ENCODE peak calls at places on chromosome 21, in five cellular contexts. One of them, this sample, is unnamed.

GRCh38 chr21:15706686-15707085 is 23.1 kb upstream of the USP25 start:
- DNase-seq in colonic mucosa: peak; percentile 53
- DNase-seq in coronary artery: no peak
- DNase-seq in mesenchymal stem cell: peak; percentile 79
- DNase-seq in naive thymus-derived CD4-positive, alpha-beta T cell: no peak
- DNase-seq in this sample: no peak

GRCh38 chr21:39009587-39010225 is 173.5 kb downstream of the PSMG1 start:
- DNase-seq in colonic mucosa: no peak
- DNase-seq in coronary artery: no peak
- DNase-seq in mesenchymal stem cell: no peak
- DNase-seq in naive thymus-derived CD4-positive, alpha-beta T cell: no peak
- DNase-seq in this sample: no peak

GRCh38 chr21:26210614-26211013 is 40.0 kb upstream of the APP start:
- DNase-seq in colonic mucosa: no peak
- DNase-seq in coronary artery: no peak
- DNase-seq in mesenchymal stem cell: no peak
- DNase-seq in naive thymus-derived CD4-positive, alpha-beta T cell: no peak
- DNase-seq in this sample: no peak

GRCh38 chr21:39715804-39716397 is 29.1 kb upstream of the IGSF5 start:
- DNase-seq in colonic mucosa: peak; percentile 74
- DNase-seq in coronary artery: no peak
- DNase-seq in mesenchymal stem cell: peak; percentile 47
- DNase-seq in naive thymus-derived CD4-positive, alpha-beta T cell: peak; percentile 0
- DNase-seq in this sample: peak; percentile 69

GRCh38 chr21:31164713-31165694 is 126.7 kb upstream of the KRTAP19-8 start:
- DNase-seq in colonic mucosa: no peak
- DNase-seq in coronary artery: no peak
- DNase-seq in mesenchymal stem cell: no peak
- DNase-seq in naive thymus-derived CD4-positive, alpha-beta T cell: no peak
- DNase-seq in this sample: no peak

GRCh38 chr21:35344582-35344981 is 295.5 kb upstream of the RUNX1 start:
- DNase-seq in colonic mucosa: no peak
- DNase-seq in coronary artery: no peak
- DNase-seq in mesenchymal stem cell: no peak
- DNase-seq in naive thymus-derived CD4-positive, alpha-beta T cell: no peak
- DNase-seq in this sample: no peak

GRCh38 chr21:18677632-18678031 is 274.0 kb upstream of the TMPRSS15 start:
- DNase-seq in colonic mucosa: no peak
- DNase-seq in coronary artery: no peak
- DNase-seq in mesenchymal stem cell: no peak
- DNase-seq in naive thymus-derived CD4-positive, alpha-beta T cell: no peak
- DNase-seq in this sample: no peak

GRCh38 chr21:31509108-31510017 is 150.1 kb upstream of the SOD1 start:
- DNase-seq in colonic mucosa: peak; percentile 47
- DNase-seq in coronary artery: no peak
- DNase-seq in mesenchymal stem cell: peak; percentile 32
- DNase-seq in naive thymus-derived CD4-positive, alpha-beta T cell: peak; percentile 54
- DNase-seq in this sample: no peak

GRCh38 chr21:45460611-45461368 is 55.8 kb downstream of the COL18A1 start:
- DNase-seq in colonic mucosa: no peak
- DNase-seq in coronary artery: no peak
- DNase-seq in mesenchymal stem cell: peak; percentile 91
- DNase-seq in naive thymus-derived CD4-positive, alpha-beta T cell: no peak
- DNase-seq in this sample: no peak

GRCh38 chr21:22231013-22231412 is 1232.8 kb downstream of the NCAM2 start:
- DNase-seq in colonic mucosa: no peak
- DNase-seq in coronary artery: no peak
- DNase-seq in mesenchymal stem cell: no peak
- DNase-seq in naive thymus-derived CD4-positive, alpha-beta T cell: no peak
- DNase-seq in this sample: no peak

GRCh38 chr21:14763695-14764064 is 217.6 kb upstream of the SAMSN1 start:
- DNase-seq in colonic mucosa: no peak
- DNase-seq in coronary artery: no peak
- DNase-seq in mesenchymal stem cell: no peak
- DNase-seq in naive thymus-derived CD4-positive, alpha-beta T cell: no peak
- DNase-seq in this sample: no peak

GRCh38 chr21:31566611-31567010 is 92.9 kb upstream of the SOD1 start:
- DNase-seq in colonic mucosa: no peak
- DNase-seq in coronary artery: no peak
- DNase-seq in mesenchymal stem cell: no peak
- DNase-seq in naive thymus-derived CD4-positive, alpha-beta T cell: no peak
- DNase-seq in this sample: no peak

GRCh38 chr21:28768753-28769152 is 223.9 kb downstream of the LTN1 start:
- DNase-seq in colonic mucosa: no peak
- DNase-seq in coronary artery: no peak
- DNase-seq in mesenchymal stem cell: no peak
- DNase-seq in naive thymus-derived CD4-positive, alpha-beta T cell: no peak
- DNase-seq in this sample: no peak
- H3K27ac ChIP-seq in colonic mucosa: no peak overlapping the region
- H3K27ac ChIP-seq in coronary artery: no peak overlapping the region
- H3K27ac ChIP-seq in mesenchymal stem cell: no peak overlapping the region
- H3K27ac ChIP-seq in naive thymus-derived CD4-positive, alpha-beta T cell: no peak overlapping the region
- H3K27ac ChIP-seq in this sample: peak overlapping the region; percentile 91

DNA sequence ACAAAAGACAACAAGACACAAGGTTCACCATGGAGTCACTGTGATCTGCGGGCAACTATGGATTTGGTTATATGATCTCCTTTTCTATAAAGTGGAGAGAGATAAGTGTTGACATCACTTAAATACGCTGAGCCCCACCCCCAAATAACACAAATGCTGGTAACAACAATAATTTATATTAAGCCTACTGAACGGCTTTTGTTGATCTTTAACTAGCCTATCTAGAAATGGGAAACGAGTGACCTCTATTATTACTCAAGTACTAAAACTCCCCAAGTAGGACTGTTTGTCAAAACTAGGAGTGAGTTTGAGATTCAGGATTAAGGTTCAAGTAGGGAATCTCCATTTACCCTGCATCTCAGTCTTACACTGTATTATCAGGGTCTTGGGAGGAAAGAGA is 52.2 kb downstream of the MAP3K7CL start:
- DNase-seq in colonic mucosa: no peak
- DNase-seq in coronary artery: no peak
- DNase-seq in mesenchymal stem cell: peak; percentile 85
- DNase-seq in naive thymus-derived CD4-positive, alpha-beta T cell: no peak
- DNase-seq in this sample: no peak
- H3K27ac ChIP-seq in colonic mucosa: peak overlapping the region; percentile 71
- H3K27ac ChIP-seq in coronary artery: peak overlapping the region; percentile 90
- H3K27ac ChIP-seq in mesenchymal stem cell: peak overlapping the region; percentile 100
- H3K27ac ChIP-seq in naive thymus-derived CD4-positive, alpha-beta T cell: no peak overlapping the region
- H3K27ac ChIP-seq in this sample: peak overlapping the region; percentile 95

DNA sequence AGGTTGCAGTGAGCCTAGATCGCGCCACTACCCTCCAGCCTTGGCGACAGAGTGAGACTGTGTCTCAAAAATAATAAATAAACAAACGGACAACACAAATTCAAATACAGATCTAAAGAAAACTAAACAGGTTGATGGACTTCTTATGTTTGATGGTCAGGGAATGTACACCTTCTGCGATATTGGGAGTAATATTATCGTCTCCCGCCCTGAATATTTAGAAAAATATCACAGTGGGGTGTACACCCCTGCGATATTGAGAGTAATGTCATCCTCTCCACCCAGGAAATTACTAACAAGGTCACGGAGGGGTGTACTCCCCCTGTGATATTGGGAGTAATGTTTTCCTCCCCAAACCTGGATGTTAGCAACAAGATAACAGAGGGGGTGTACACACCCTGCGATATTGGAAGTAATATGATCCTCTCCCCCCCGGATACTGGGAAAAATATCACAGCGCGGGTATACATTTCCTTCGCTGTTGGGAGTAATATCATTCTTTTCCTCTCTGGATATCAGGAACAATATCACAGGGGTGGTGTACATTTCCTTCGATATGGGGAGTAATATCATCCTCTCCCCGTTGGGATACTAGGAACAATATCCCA is 1.4 kb upstream of the CFAP298 start:
- DNase-seq in colonic mucosa: no peak
- DNase-seq in coronary artery: no peak
- DNase-seq in mesenchymal stem cell: no peak
- DNase-seq in naive thymus-derived CD4-positive, alpha-beta T cell: no peak
- DNase-seq in this sample: no peak
- H3K27ac ChIP-seq in colonic mucosa: peak overlapping the region; percentile 84
- H3K27ac ChIP-seq in coronary artery: peak overlapping the region; percentile 74
- H3K27ac ChIP-seq in mesenchymal stem cell: no peak overlapping the region
- H3K27ac ChIP-seq in naive thymus-derived CD4-positive, alpha-beta T cell: peak overlapping the region; percentile 87
- H3K27ac ChIP-seq in this sample: peak overlapping the region; percentile 86

GRCh38 chr21:32565856-32566465 is 19.4 kb downstream of the TCP10L start:
- DNase-seq in colonic mucosa: no peak
- DNase-seq in coronary artery: no peak
- DNase-seq in mesenchymal stem cell: no peak
- DNase-seq in naive thymus-derived CD4-positive, alpha-beta T cell: no peak
- DNase-seq in this sample: no peak

GRCh38 chr21:32572574-32573420 is 12.5 kb downstream of the TCP10L start:
- DNase-seq in colonic mucosa: peak; percentile 72
- DNase-seq in coronary artery: no peak
- DNase-seq in mesenchymal stem cell: no peak
- DNase-seq in naive thymus-derived CD4-positive, alpha-beta T cell: no peak
- DNase-seq in this sample: no peak

GRCh38 chr21:32566990-32567389 is 18.3 kb downstream of the TCP10L start:
- DNase-seq in colonic mucosa: no peak
- DNase-seq in coronary artery: no peak
- DNase-seq in mesenchymal stem cell: no peak
- DNase-seq in naive thymus-derived CD4-positive, alpha-beta T cell: no peak
- DNase-seq in this sample: no peak

GRCh38 chr21:32569261-32570230 is 15.8 kb downstream of the TCP10L start:
- DNase-seq in colonic mucosa: peak; percentile 83
- DNase-seq in coronary artery: peak; percentile 83
- DNase-seq in mesenchymal stem cell: peak; percentile 78
- DNase-seq in naive thymus-derived CD4-positive, alpha-beta T cell: peak; percentile 77
- DNase-seq in this sample: peak; percentile 29

DNA sequence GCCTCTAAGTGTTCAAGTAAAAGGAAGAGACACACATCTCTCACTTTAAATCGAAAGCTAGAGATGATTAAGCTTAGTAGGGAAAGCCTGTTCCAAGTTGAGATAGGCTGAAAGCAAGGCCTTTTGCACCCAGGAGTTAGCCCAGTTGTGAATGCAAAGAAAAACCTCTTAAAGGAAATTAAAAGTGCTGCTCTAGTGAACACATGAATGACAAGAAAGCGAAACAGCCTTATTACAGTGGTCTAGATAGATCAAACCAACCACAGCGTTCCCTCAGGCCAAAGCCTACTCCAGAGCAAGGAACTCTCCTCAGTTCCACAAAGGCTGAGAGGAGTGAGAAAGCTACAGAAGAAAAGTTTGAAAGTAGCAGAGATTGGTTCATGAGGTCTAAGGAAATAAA is 14.9 kb downstream of the TCP10L start:
- DNase-seq in colonic mucosa: no peak
- DNase-seq in coronary artery: no peak
- DNase-seq in mesenchymal stem cell: no peak
- DNase-seq in naive thymus-derived CD4-positive, alpha-beta T cell: no peak
- DNase-seq in this sample: no peak
- H3K27ac ChIP-seq in colonic mucosa: no peak overlapping the region
- H3K27ac ChIP-seq in coronary artery: no peak overlapping the region
- H3K27ac ChIP-seq in mesenchymal stem cell: no peak overlapping the region
- H3K27ac ChIP-seq in naive thymus-derived CD4-positive, alpha-beta T cell: peak overlapping the region; percentile 65
- H3K27ac ChIP-seq in this sample: no peak overlapping the region

GRCh38 chr21:44005071-44005470 is 7.0 kb upstream of the TRAPPC10 start:
- DNase-seq in colonic mucosa: no peak
- DNase-seq in coronary artery: no peak
- DNase-seq in mesenchymal stem cell: no peak
- DNase-seq in naive thymus-derived CD4-positive, alpha-beta T cell: no peak
- DNase-seq in this sample: no peak

GRCh38 chr21:44006656-44007055 is 5.5 kb upstream of the TRAPPC10 start:
- DNase-seq in colonic mucosa: no peak
- DNase-seq in coronary artery: no peak
- DNase-seq in mesenchymal stem cell: no peak
- DNase-seq in naive thymus-derived CD4-positive, alpha-beta T cell: no peak
- DNase-seq in this sample: no peak

GRCh38 chr21:44003307-44003966 is 8.7 kb upstream of the TRAPPC10 start:
- DNase-seq in colonic mucosa: no peak
- DNase-seq in coronary artery: no peak
- DNase-seq in mesenchymal stem cell: no peak
- DNase-seq in naive thymus-derived CD4-positive, alpha-beta T cell: no peak
- DNase-seq in this sample: no peak

GRCh38 chr21:44005593-44005992 is 6.5 kb upstream of the TRAPPC10 start:
- DNase-seq in colonic mucosa: no peak
- DNase-seq in coronary artery: no peak
- DNase-seq in mesenchymal stem cell: no peak
- DNase-seq in naive thymus-derived CD4-positive, alpha-beta T cell: no peak
- DNase-seq in this sample: no peak

GRCh38 chr21:44006017-44006624 is 6.0 kb upstream of the TRAPPC10 start:
- DNase-seq in colonic mucosa: no peak
- DNase-seq in coronary artery: peak; percentile 83
- DNase-seq in mesenchymal stem cell: peak; percentile 96
- DNase-seq in naive thymus-derived CD4-positive, alpha-beta T cell: no peak
- DNase-seq in this sample: no peak
- H3K27ac ChIP-seq in colonic mucosa: no peak overlapping the region
- H3K27ac ChIP-seq in coronary artery: peak overlapping the region; percentile 61
- H3K27ac ChIP-seq in mesenchymal stem cell: peak overlapping the region; percentile 88
- H3K27ac ChIP-seq in naive thymus-derived CD4-positive, alpha-beta T cell: no peak overlapping the region
- H3K27ac ChIP-seq in this sample: peak overlapping the region; percentile 76

DNA sequence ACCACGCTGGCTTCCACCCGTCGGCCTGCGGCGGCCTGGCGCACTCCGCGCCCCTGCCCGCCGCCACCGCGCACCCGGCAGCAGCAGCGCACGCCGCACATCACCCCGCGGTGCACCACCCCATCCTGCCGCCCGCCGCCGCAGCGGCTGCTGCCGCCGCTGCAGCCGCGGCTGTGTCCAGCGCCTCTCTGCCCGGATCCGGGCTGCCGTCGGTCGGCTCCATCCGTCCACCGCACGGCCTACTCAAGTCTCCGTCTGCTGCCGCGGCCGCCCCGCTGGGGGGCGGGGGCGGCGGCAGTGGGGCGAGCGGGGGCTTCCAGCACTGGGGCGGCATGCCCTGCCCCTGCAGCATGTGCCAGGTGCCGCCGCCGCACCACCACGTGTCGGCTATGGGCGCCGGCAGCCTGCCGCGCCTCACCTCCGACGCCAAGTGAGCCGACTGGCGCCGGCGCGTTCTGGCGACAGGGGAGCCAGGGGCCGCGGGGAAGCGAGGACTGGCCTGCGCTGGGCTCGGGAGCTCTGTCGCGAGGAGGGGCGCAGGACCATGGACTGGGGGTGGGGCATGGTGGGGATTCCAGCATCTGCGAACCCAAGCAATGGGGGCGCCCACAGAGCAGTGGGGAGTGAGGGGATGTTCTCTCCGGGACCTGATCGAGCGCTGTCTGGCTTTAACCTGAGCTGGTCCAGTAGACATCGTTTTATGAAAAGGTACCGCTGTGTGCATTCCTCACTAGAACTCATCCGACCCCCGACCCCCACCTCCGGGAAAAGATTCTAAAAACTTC is 1.9 kb downstream of the OLIG2 start:
- DNase-seq in colonic mucosa: no peak
- DNase-seq in coronary artery: no peak
- DNase-seq in mesenchymal stem cell: no peak
- DNase-seq in naive thymus-derived CD4-positive, alpha-beta T cell: no peak
- DNase-seq in this sample: no peak
- H3K27ac ChIP-seq in colonic mucosa: no peak overlapping the region
- H3K27ac ChIP-seq in coronary artery: no peak overlapping the region
- H3K27ac ChIP-seq in mesenchymal stem cell: no peak overlapping the region
- H3K27ac ChIP-seq in naive thymus-derived CD4-positive, alpha-beta T cell: no peak overlapping the region
- H3K27ac ChIP-seq in this sample: no peak overlapping the region

GRCh38 chr21:41428847-41429246 is 2.8 kb downstream of the MX1 start:
- DNase-seq in colonic mucosa: no peak
- DNase-seq in coronary artery: peak; percentile 28
- DNase-seq in mesenchymal stem cell: no peak
- DNase-seq in naive thymus-derived CD4-positive, alpha-beta T cell: no peak
- DNase-seq in this sample: no peak
- H3K27ac ChIP-seq in colonic mucosa: no peak overlapping the region
- H3K27ac ChIP-seq in coronary artery: no peak overlapping the region
- H3K27ac ChIP-seq in mesenchymal stem cell: no peak overlapping the region
- H3K27ac ChIP-seq in naive thymus-derived CD4-positive, alpha-beta T cell: no peak overlapping the region
- H3K27ac ChIP-seq in this sample: no peak overlapping the region